ENCODE peak calls at places on chromosomes 5 and 9, in five cellular contexts. One of them, this sample, is unnamed.

GRCh38 chr5:127957183-127957582 is 126.4 kb upstream of the SLC12A2 start:
- DNase-seq in HCT116: no peak
- DNase-seq in HepG2: peak; percentile 10
- DNase-seq in breast epithelium: peak; percentile 75
- DNase-seq in spleen: no peak
- DNase-seq in this sample: no peak

GRCh38 chr5:122192883-122193496 is 63.6 kb downstream of the ZNF474 start:
- DNase-seq in HCT116: peak; percentile 46
- DNase-seq in HepG2: peak; percentile 44
- DNase-seq in breast epithelium: no peak
- DNase-seq in spleen: no peak
- DNase-seq in this sample: no peak

GRCh38 chr5:150575745-150576448 is 64.6 kb upstream of the SYNPO start:
- DNase-seq in HCT116: no peak
- DNase-seq in HepG2: no peak
- DNase-seq in breast epithelium: no peak
- DNase-seq in spleen: no peak
- DNase-seq in this sample: no peak

GRCh38 chr5:132085686-132086085 is 12.1 kb downstream of the CSF2 start:
- DNase-seq in HCT116: no peak
- DNase-seq in HepG2: no peak
- DNase-seq in breast epithelium: no peak
- DNase-seq in spleen: no peak
- DNase-seq in this sample: no peak

GRCh38 chr5:112338681-112339337 is 80.3 kb downstream of the EPB41L4A start:
- DNase-seq in HCT116: no peak
- DNase-seq in HepG2: peak; percentile 18
- DNase-seq in breast epithelium: peak; percentile 62
- DNase-seq in spleen: no peak
- DNase-seq in this sample: no peak

GRCh38 chr5:43312699-43313034 is 545 bp downstream of the HMGCS1 start:
- DNase-seq in HCT116: no peak
- DNase-seq in HepG2: no peak
- DNase-seq in breast epithelium: no peak
- DNase-seq in spleen: no peak
- DNase-seq in this sample: no peak

GRCh38 chr9:69466151-69466550 is 141.1 kb downstream of the ENTREP1 start:
- DNase-seq in HCT116: no peak
- DNase-seq in HepG2: no peak
- DNase-seq in breast epithelium: no peak
- DNase-seq in spleen: no peak
- DNase-seq in this sample: no peak

GRCh38 chr5:96718635-96719077 is 56.5 kb downstream of the CAST start:
- DNase-seq in HCT116: no peak
- DNase-seq in HepG2: no peak
- DNase-seq in breast epithelium: peak; percentile 98
- DNase-seq in spleen: no peak
- DNase-seq in this sample: peak; percentile 38

GRCh38 chr9:120648581-120648980 is 65.7 kb downstream of the MEGF9 start:
- DNase-seq in HCT116: no peak
- DNase-seq in HepG2: no peak
- DNase-seq in breast epithelium: no peak
- DNase-seq in spleen: no peak
- DNase-seq in this sample: no peak

GRCh38 chr5:170219615-170220014 is 13.2 kb upstream of the C5orf58 start:
- DNase-seq in HCT116: peak; percentile 45
- DNase-seq in HepG2: no peak
- DNase-seq in breast epithelium: no peak
- DNase-seq in spleen: no peak
- DNase-seq in this sample: no peak

GRCh38 chr5:100517301-100517974 is 17.7 kb upstream of the FAM174A start:
- DNase-seq in HCT116: no peak
- DNase-seq in HepG2: no peak
- DNase-seq in breast epithelium: peak; percentile 34
- DNase-seq in spleen: no peak
- DNase-seq in this sample: no peak

GRCh38 chr9:129021091-129021490 is 7.0 kb downstream of the SH3GLB2 start:
- DNase-seq in HCT116: no peak
- DNase-seq in HepG2: no peak
- DNase-seq in breast epithelium: no peak
- DNase-seq in spleen: peak; percentile 82
- DNase-seq in this sample: peak; percentile 67

GRCh38 chr5:60287174-60287771 is 393.7 kb upstream of the PDE4D start:
- DNase-seq in HCT116: peak; percentile 75
- DNase-seq in HepG2: peak; percentile 69
- DNase-seq in breast epithelium: no peak
- DNase-seq in spleen: no peak
- DNase-seq in this sample: peak; percentile 46

GRCh38 chr5:7850533-7851239 is at the start of gene CFAP90:
- DNase-seq in HCT116: no peak
- DNase-seq in HepG2: peak; percentile 49
- DNase-seq in breast epithelium: no peak
- DNase-seq in spleen: peak; percentile 79
- DNase-seq in this sample: peak; percentile 62

GRCh38 chr9:95249986-95250385 is 67.5 kb downstream of the FANCC start:
- DNase-seq in HCT116: no peak
- DNase-seq in HepG2: peak; percentile 65
- DNase-seq in breast epithelium: no peak
- DNase-seq in spleen: no peak
- DNase-seq in this sample: no peak

GRCh38 chr5:104569621-104570020 is 1007.0 kb upstream of the NUDT12 start:
- DNase-seq in HCT116: no peak
- DNase-seq in HepG2: no peak
- DNase-seq in breast epithelium: no peak
- DNase-seq in spleen: no peak
- DNase-seq in this sample: no peak

GRCh38 chr5:43232943-43233833 is 41.2 kb downstream of the NIM1K start:
- DNase-seq in HCT116: no peak
- DNase-seq in HepG2: no peak
- DNase-seq in breast epithelium: no peak
- DNase-seq in spleen: no peak
- DNase-seq in this sample: no peak

GRCh38 chr5:88925692-88926490 is 42.9 kb upstream of the MEF2C start:
- DNase-seq in HCT116: no peak
- DNase-seq in HepG2: no peak
- DNase-seq in breast epithelium: no peak
- DNase-seq in spleen: no peak
- DNase-seq in this sample: no peak

GRCh38 chr9:93904649-93905472 is 50.3 kb downstream of the BARX1 start:
- DNase-seq in HCT116: no peak
- DNase-seq in HepG2: no peak
- DNase-seq in breast epithelium: no peak
- DNase-seq in spleen: peak; percentile 50
- DNase-seq in this sample: no peak

GRCh38 chr5:170633235-170634041 is 129.6 kb downstream of the KCNIP1 start:
- DNase-seq in HCT116: peak; percentile 50
- DNase-seq in HepG2: peak; percentile 27
- DNase-seq in breast epithelium: peak; percentile 69
- DNase-seq in spleen: peak; percentile 50
- DNase-seq in this sample: no peak

GRCh38 chr5:132445930-132446329 is 44.6 kb downstream of the IRF1 start:
- DNase-seq in HCT116: no peak
- DNase-seq in HepG2: no peak
- DNase-seq in breast epithelium: no peak
- DNase-seq in spleen: no peak
- DNase-seq in this sample: no peak

GRCh38 chr9:129669141-129669718 is 3.8 kb downstream of the PRRX2 start:
- DNase-seq in HCT116: no peak
- DNase-seq in HepG2: no peak
- DNase-seq in breast epithelium: no peak
- DNase-seq in spleen: no peak
- DNase-seq in this sample: no peak

GRCh38 chr5:141793881-141794280 is 84.3 kb downstream of the PCDH1 start:
- DNase-seq in HCT116: no peak
- DNase-seq in HepG2: no peak
- DNase-seq in breast epithelium: no peak
- DNase-seq in spleen: peak; percentile 19
- DNase-seq in this sample: no peak

GRCh38 chr9:12812710-12813109 is 37.9 kb downstream of the LURAP1L start:
- DNase-seq in HCT116: no peak
- DNase-seq in HepG2: no peak
- DNase-seq in breast epithelium: no peak
- DNase-seq in spleen: no peak
- DNase-seq in this sample: no peak

GRCh38 chr9:116175616-116176015 is 22.0 kb downstream of the PAPPA start:
- DNase-seq in HCT116: no peak
- DNase-seq in HepG2: no peak
- DNase-seq in breast epithelium: no peak
- DNase-seq in spleen: no peak
- DNase-seq in this sample: no peak

GRCh38 chr5:138180183-138180782 is 1.4 kb downstream of the KIF20A start:
- DNase-seq in HCT116: peak; percentile 52
- DNase-seq in HepG2: peak; percentile 73
- DNase-seq in breast epithelium: no peak
- DNase-seq in spleen: no peak
- DNase-seq in this sample: no peak

GRCh38 chr5:55231029-55231475 is 2.4 kb downstream of the CCNO start:
- DNase-seq in HCT116: no peak
- DNase-seq in HepG2: no peak
- DNase-seq in breast epithelium: no peak
- DNase-seq in spleen: no peak
- DNase-seq in this sample: no peak

GRCh38 chr5:140025736-140026135 is 17.4 kb downstream of the NRG2 start:
- DNase-seq in HCT116: no peak
- DNase-seq in HepG2: no peak
- DNase-seq in breast epithelium: no peak
- DNase-seq in spleen: no peak
- DNase-seq in this sample: no peak

GRCh38 chr5:61881821-61882220 is 424.2 kb upstream of the KIF2A start:
- DNase-seq in HCT116: no peak
- DNase-seq in HepG2: no peak
- DNase-seq in breast epithelium: no peak
- DNase-seq in spleen: no peak
- DNase-seq in this sample: no peak

GRCh38 chr5:32909207-32909606 is 198.1 kb downstream of the NPR3 start:
- DNase-seq in HCT116: no peak
- DNase-seq in HepG2: no peak
- DNase-seq in breast epithelium: no peak
- DNase-seq in spleen: no peak
- DNase-seq in this sample: no peak

GRCh38 chr5:67960939-67961338 is 254.6 kb upstream of the PIK3R1 start:
- DNase-seq in HCT116: no peak
- DNase-seq in HepG2: no peak
- DNase-seq in breast epithelium: no peak
- DNase-seq in spleen: no peak
- DNase-seq in this sample: no peak

GRCh38 chr5:84642324-84642723 is 257.6 kb upstream of the EDIL3 start:
- DNase-seq in HCT116: no peak
- DNase-seq in HepG2: no peak
- DNase-seq in breast epithelium: no peak
- DNase-seq in spleen: peak; percentile 22
- DNase-seq in this sample: no peak

GRCh38 chr5:95365302-95366095 is 25.7 kb upstream of the FAM81B start:
- DNase-seq in HCT116: no peak
- DNase-seq in HepG2: no peak
- DNase-seq in breast epithelium: no peak
- DNase-seq in spleen: no peak
- DNase-seq in this sample: no peak

GRCh38 chr5:95375591-95375990 is 15.6 kb upstream of the FAM81B start:
- DNase-seq in HCT116: no peak
- DNase-seq in HepG2: no peak
- DNase-seq in breast epithelium: no peak
- DNase-seq in spleen: no peak
- DNase-seq in this sample: no peak

GRCh38 chr5:95369796-95370195 is 21.4 kb upstream of the FAM81B start:
- DNase-seq in HCT116: no peak
- DNase-seq in HepG2: no peak
- DNase-seq in breast epithelium: no peak
- DNase-seq in spleen: no peak
- DNase-seq in this sample: no peak
- TF ChIP-seq POLR2AphosphoS5 in HCT116: no peak
- TF ChIP-seq POLR2AphosphoS5 in HepG2: no peak
- TF ChIP-seq POLR2AphosphoS5 in breast epithelium: no peak
- TF ChIP-seq POLR2AphosphoS5 in spleen: no peak
- TF ChIP-seq POLR2AphosphoS5 in this sample: no peak

GRCh38 chr9:26054600-26055516 is 376.6 kb upstream of the TUSC1 start:
- DNase-seq in HCT116: no peak
- DNase-seq in HepG2: no peak
- DNase-seq in breast epithelium: no peak
- DNase-seq in spleen: no peak
- DNase-seq in this sample: no peak
- TF ChIP-seq CTCF in HCT116: no peak
- TF ChIP-seq CTCF in HepG2: no peak
- TF ChIP-seq CTCF in breast epithelium: no peak
- TF ChIP-seq CTCF in spleen: no peak
- TF ChIP-seq CTCF in this sample: no peak

DNA sequence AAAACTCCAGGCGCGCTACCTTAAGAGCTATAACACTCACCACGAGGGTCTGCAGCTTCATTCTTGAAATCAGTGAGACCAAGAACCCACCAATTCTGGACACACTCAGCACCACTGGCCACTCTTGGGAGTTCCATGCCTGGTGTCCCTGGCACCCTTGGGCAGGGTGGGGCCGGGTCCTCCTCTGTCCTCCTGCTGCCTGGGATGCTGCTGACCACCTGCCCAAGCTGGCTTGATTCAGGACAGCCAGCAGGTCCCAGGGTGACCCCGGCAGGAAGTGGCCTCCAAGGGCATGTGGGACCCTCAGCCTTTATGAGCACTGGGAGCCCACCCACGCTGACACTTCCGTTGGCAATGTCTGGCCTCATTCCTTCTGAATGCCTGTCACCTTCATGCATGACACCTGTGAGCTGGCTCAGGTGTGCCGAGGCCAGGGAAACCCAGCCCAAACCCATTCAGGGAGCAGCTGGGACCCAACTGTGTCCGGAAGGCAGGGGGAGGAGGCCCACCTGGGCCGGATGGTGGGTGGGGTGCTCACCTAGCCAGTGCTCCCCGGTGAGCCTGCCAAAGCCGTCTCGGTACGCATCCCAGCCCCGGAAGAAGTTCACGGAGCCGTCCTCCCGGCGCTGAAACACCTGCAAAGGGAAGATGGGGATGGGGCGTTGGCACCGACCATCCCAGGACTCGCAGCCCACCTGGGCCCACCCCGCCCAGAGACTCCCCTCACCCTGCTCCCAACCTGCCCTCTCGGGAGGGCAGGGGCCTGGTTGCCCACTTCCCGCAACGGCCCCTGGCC is 14.8 kb upstream of the QRFP start:
- DNase-seq in HCT116: no peak
- DNase-seq in HepG2: no peak
- DNase-seq in breast epithelium: no peak
- DNase-seq in spleen: no peak
- DNase-seq in this sample: no peak
- TF ChIP-seq POLR2AphosphoS5 in HCT116: no peak
- TF ChIP-seq POLR2AphosphoS5 in HepG2: no peak
- TF ChIP-seq POLR2AphosphoS5 in breast epithelium: no peak
- TF ChIP-seq POLR2AphosphoS5 in spleen: no peak
- TF ChIP-seq POLR2AphosphoS5 in this sample: no peak

DNA sequence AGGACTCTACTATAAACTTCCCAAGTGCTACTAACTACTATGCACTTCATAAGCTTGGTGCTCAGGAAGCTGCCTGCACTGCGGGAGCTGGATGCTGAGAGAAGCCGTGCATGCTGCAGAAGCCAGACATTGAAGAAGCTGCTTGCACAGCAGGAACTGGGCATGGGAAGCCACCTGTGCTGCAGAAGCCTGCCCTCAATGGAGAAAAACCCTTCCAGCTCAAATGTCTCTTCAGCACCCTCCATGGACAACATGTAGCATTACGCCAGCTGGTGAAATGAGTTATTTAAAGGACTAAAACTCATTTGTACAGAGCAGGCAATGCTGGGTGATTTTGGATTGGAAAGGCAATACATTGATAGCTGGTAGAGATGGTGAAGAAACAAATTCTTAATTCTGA is 247.2 kb downstream of the KIF4B start:
- DNase-seq in HCT116: peak; percentile 6
- DNase-seq in HepG2: peak; percentile 16
- DNase-seq in breast epithelium: no peak
- DNase-seq in spleen: no peak
- DNase-seq in this sample: no peak
- TF ChIP-seq CTCF in HCT116: peak; percentile 24
- TF ChIP-seq CTCF in HepG2: peak; percentile 31
- TF ChIP-seq CTCF in breast epithelium: no peak
- TF ChIP-seq CTCF in spleen: no peak
- TF ChIP-seq CTCF in this sample: no peak

This sample was measured in stomach.